ENCODE peak calls at places on chromosome 4, in five cellular contexts. One of them, this sample, is unnamed.
A peak's percentile ranks its signal among the peaks of the same experiment; 100 is the strongest.

GRCh38 chr4:54185380-54185779 is 43.7 kb upstream of the PDGFRA start:
- DNase-seq in HCT116: peak; percentile 13
- DNase-seq in endothelial cell of umbilical vein: no peak
- DNase-seq in H1: no peak
- DNase-seq in fibroblast of lung: no peak
- DNase-seq in this sample: no peak

GRCh38 chr4:25320374-25321172 is 8.0 kb downstream of the ZCCHC4 start:
- DNase-seq in HCT116: no peak
- DNase-seq in endothelial cell of umbilical vein: no peak
- DNase-seq in H1: no peak
- DNase-seq in fibroblast of lung: peak; percentile 96
- DNase-seq in this sample: peak; percentile 64

GRCh38 chr4:25069014-25069413 is 38.3 kb upstream of the LGI2 start:
- DNase-seq in HCT116: no peak
- DNase-seq in endothelial cell of umbilical vein: no peak
- DNase-seq in H1: no peak
- DNase-seq in fibroblast of lung: no peak
- DNase-seq in this sample: no peak

GRCh38 chr4:170030121-170030520 is 3.9 kb upstream of the MFAP3L start:
- DNase-seq in HCT116: no peak
- DNase-seq in endothelial cell of umbilical vein: no peak
- DNase-seq in H1: no peak
- DNase-seq in fibroblast of lung: no peak
- DNase-seq in this sample: no peak

GRCh38 chr4:73735231-73735630 is 5.1 kb upstream of the CXCL8 start:
- DNase-seq in HCT116: no peak
- DNase-seq in endothelial cell of umbilical vein: peak; percentile 90
- DNase-seq in H1: no peak
- DNase-seq in fibroblast of lung: peak; percentile 78
- DNase-seq in this sample: peak; percentile 44

GRCh38 chr4:105146286-105147219 is at the start of gene TET2:
- DNase-seq in HCT116: peak; percentile 68
- DNase-seq in endothelial cell of umbilical vein: peak; percentile 90
- DNase-seq in H1: no peak
- DNase-seq in fibroblast of lung: peak; percentile 86
- DNase-seq in this sample: peak; percentile 91

GRCh38 chr4:36325916-36326315 is 44.5 kb downstream of the DTHD1 start:
- DNase-seq in HCT116: no peak
- DNase-seq in endothelial cell of umbilical vein: no peak
- DNase-seq in H1: no peak
- DNase-seq in fibroblast of lung: no peak
- DNase-seq in this sample: no peak

GRCh38 chr4:101033986-101034385 is 313.3 kb downstream of the PPP3CA start:
- DNase-seq in HCT116: no peak
- DNase-seq in endothelial cell of umbilical vein: no peak
- DNase-seq in H1: no peak
- DNase-seq in fibroblast of lung: no peak
- DNase-seq in this sample: no peak

GRCh38 chr4:126180642-126181041 is 865.9 kb downstream of the FAT4 start:
- DNase-seq in HCT116: no peak
- DNase-seq in endothelial cell of umbilical vein: no peak
- DNase-seq in H1: no peak
- DNase-seq in fibroblast of lung: no peak
- DNase-seq in this sample: no peak

GRCh38 chr4:2835978-2836377 is 7.7 kb upstream of the ADD1 start:
- DNase-seq in HCT116: no peak
- DNase-seq in endothelial cell of umbilical vein: no peak
- DNase-seq in H1: no peak
- DNase-seq in fibroblast of lung: no peak
- DNase-seq in this sample: no peak

GRCh38 chr4:151540728-151541437 is 131.9 kb downstream of the FHIP1A start:
- DNase-seq in HCT116: peak; percentile 59
- DNase-seq in endothelial cell of umbilical vein: peak; percentile 76
- DNase-seq in H1: no peak
- DNase-seq in fibroblast of lung: peak; percentile 75
- DNase-seq in this sample: peak; percentile 80

GRCh38 chr4:156252300-156253016 is 298.8 kb upstream of the CTSO start:
- DNase-seq in HCT116: no peak
- DNase-seq in endothelial cell of umbilical vein: no peak
- DNase-seq in H1: no peak
- DNase-seq in fibroblast of lung: no peak
- DNase-seq in this sample: no peak

GRCh38 chr4:54719378-54719777 is 61.6 kb downstream of the KIT start:
- DNase-seq in HCT116: no peak
- DNase-seq in endothelial cell of umbilical vein: peak; percentile 13
- DNase-seq in H1: no peak
- DNase-seq in fibroblast of lung: no peak
- DNase-seq in this sample: peak; percentile 3

GRCh38 chr4:121741751-121742150 is 23.2 kb downstream of the SMIM43 start:
- DNase-seq in HCT116: no peak
- DNase-seq in endothelial cell of umbilical vein: no peak
- DNase-seq in H1: no peak
- DNase-seq in fibroblast of lung: peak; percentile 23
- DNase-seq in this sample: no peak

GRCh38 chr4:74056858-74057562 is 18.5 kb upstream of the CXCL3 start:
- DNase-seq in HCT116: peak; percentile 68
- DNase-seq in endothelial cell of umbilical vein: peak; percentile 20
- DNase-seq in H1: no peak
- DNase-seq in fibroblast of lung: peak; percentile 97
- DNase-seq in this sample: peak; percentile 82

GRCh38 chr4:10182446-10183424 is 66.1 kb upstream of the WDR1 start:
- DNase-seq in HCT116: no peak
- DNase-seq in endothelial cell of umbilical vein: no peak
- DNase-seq in H1: no peak
- DNase-seq in fibroblast of lung: no peak
- DNase-seq in this sample: no peak

DNA sequence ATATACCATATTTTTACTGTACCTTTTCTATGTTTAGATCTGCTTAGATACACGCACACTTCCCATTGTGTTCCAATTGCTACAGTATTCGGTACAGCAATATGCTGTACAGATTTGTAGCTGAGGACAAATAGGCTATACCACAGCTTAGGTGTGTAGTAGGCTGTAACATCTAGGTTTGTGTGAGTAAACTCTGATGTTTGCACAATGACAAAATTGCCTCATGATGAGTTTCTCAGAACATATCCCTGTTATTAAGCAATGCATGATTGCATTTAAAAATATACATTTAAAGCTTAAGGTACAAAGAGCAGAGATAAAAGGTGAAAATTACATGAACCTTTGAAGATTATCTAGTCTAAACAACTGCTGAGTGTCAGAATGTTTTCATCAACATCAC is 181.7 kb downstream of the ADGRA3 start:
- DNase-seq in HCT116: no peak
- DNase-seq in endothelial cell of umbilical vein: no peak
- DNase-seq in H1: no peak
- DNase-seq in fibroblast of lung: no peak
- DNase-seq in this sample: no peak
- H3K9ac ChIP-seq in HCT116: no peak overlapping the region
- H3K9ac ChIP-seq in endothelial cell of umbilical vein: no peak overlapping the region
- H3K9ac ChIP-seq in H1: no peak overlapping the region
- H3K9ac ChIP-seq in fibroblast of lung: no peak overlapping the region
- H3K9ac ChIP-seq in this sample: no peak overlapping the region

GRCh38 chr4:76950846-76951321 is 1.3 kb downstream of the SEPTIN11 start:
- DNase-seq in HCT116: no peak
- DNase-seq in endothelial cell of umbilical vein: peak; percentile 48
- DNase-seq in H1: no peak
- DNase-seq in fibroblast of lung: peak; percentile 62
- DNase-seq in this sample: no peak

GRCh38 chr4:76952631-76953587 is 3.4 kb downstream of the SEPTIN11 start:
- DNase-seq in HCT116: no peak
- DNase-seq in endothelial cell of umbilical vein: no peak
- DNase-seq in H1: no peak
- DNase-seq in fibroblast of lung: no peak
- DNase-seq in this sample: peak; percentile 51

GRCh38 chr4:76951333-76952033 is 1.9 kb downstream of the SEPTIN11 start:
- DNase-seq in HCT116: no peak
- DNase-seq in endothelial cell of umbilical vein: peak; percentile 11
- DNase-seq in H1: no peak
- DNase-seq in fibroblast of lung: peak; percentile 54
- DNase-seq in this sample: peak; percentile 49

GRCh38 chr4:76950052-76950845 is 697 bp downstream of the SEPTIN11 start:
- DNase-seq in HCT116: no peak
- DNase-seq in endothelial cell of umbilical vein: peak; percentile 45
- DNase-seq in H1: no peak
- DNase-seq in fibroblast of lung: peak; percentile 60
- DNase-seq in this sample: peak; percentile 73

GRCh38 chr4:76952071-76952470 is 2.5 kb downstream of the SEPTIN11 start:
- DNase-seq in HCT116: no peak
- DNase-seq in endothelial cell of umbilical vein: no peak
- DNase-seq in H1: no peak
- DNase-seq in fibroblast of lung: no peak
- DNase-seq in this sample: no peak
- H3K4me3 ChIP-seq in HCT116: no peak overlapping the region
- H3K4me3 ChIP-seq in endothelial cell of umbilical vein: no peak overlapping the region
- H3K4me3 ChIP-seq in H1: peak overlapping the region; percentile 81
- H3K4me3 ChIP-seq in fibroblast of lung: peak overlapping the region; percentile 91
- H3K4me3 ChIP-seq in this sample: peak overlapping the region; percentile 89

GRCh38 chr4:177446571-177446970 is 4.3 kb upstream of the AGA start:
- DNase-seq in HCT116: no peak
- DNase-seq in endothelial cell of umbilical vein: no peak
- DNase-seq in H1: no peak
- DNase-seq in fibroblast of lung: no peak
- DNase-seq in this sample: no peak

GRCh38 chr4:177441803-177442622 is at the start of gene AGA:
- DNase-seq in HCT116: peak; percentile 86
- DNase-seq in endothelial cell of umbilical vein: peak; percentile 94
- DNase-seq in H1: peak; percentile 78
- DNase-seq in fibroblast of lung: peak; percentile 96
- DNase-seq in this sample: peak; percentile 99

GRCh38 chr4:177447417-177448004 is 5.3 kb upstream of the AGA start:
- DNase-seq in HCT116: no peak
- DNase-seq in endothelial cell of umbilical vein: no peak
- DNase-seq in H1: no peak
- DNase-seq in fibroblast of lung: no peak
- DNase-seq in this sample: no peak

GRCh38 chr4:177442623-177443155 is 452 bp upstream of the AGA start:
- DNase-seq in HCT116: no peak
- DNase-seq in endothelial cell of umbilical vein: no peak
- DNase-seq in H1: no peak
- DNase-seq in fibroblast of lung: no peak
- DNase-seq in this sample: peak; percentile 23

DNA sequence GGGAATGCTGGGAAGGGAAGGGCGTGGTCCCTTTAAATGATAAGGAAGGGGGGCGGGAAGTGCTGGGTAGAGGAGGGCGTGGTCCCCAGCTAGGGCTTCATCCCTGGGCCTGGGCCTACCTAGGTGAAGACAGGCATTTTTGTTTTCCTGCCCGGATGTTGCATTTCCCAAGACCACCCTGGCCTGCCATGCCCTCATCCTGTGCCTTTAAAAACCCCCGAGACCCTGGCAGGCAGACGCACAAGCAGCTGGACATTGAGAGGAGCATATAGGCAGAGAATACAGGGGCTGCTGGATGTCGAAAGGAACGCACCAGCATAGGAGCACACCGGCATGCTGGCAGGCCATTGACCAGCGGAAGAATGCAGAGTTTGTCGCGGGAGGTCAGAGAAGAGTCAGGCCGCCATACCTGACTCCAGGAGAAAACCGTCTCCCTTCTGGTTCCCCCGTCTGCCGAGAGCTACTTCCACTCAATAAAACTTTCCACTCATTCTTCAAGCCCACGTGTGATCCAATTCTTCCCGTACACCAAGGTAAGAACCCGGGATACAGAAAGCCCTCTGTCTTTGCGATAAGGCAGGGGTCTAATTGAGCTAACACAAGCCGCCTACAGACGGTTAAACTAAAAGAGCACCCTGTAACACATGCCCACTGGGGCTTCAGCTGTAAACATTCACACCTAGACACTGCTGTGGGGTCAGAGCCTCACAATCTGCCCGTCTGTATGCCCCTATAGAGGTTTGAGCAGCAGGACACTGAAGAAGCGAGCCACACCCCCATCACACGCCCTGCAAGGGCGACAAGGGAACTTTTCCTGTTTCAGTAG is 2.9 kb upstream of the AGA start:
- DNase-seq in HCT116: no peak
- DNase-seq in endothelial cell of umbilical vein: no peak
- DNase-seq in H1: peak; percentile 63
- DNase-seq in fibroblast of lung: no peak
- DNase-seq in this sample: no peak
- H3K36me3 ChIP-seq in HCT116: no peaks in the 10 kb centered on the region
- H3K36me3 ChIP-seq in endothelial cell of umbilical vein: no peaks in the 10 kb centered on the region
- H3K36me3 ChIP-seq in H1: no peaks in the 10 kb centered on the region
- H3K36me3 ChIP-seq in fibroblast of lung: no peaks in the 10 kb centered on the region
- H3K36me3 ChIP-seq in this sample: no peaks in the 10 kb centered on the region

GRCh38 chr4:150139297-150139696 is 61.1 kb downstream of the DCLK2 start:
- DNase-seq in HCT116: no peak
- DNase-seq in endothelial cell of umbilical vein: no peak
- DNase-seq in H1: no peak
- DNase-seq in fibroblast of lung: no peak
- DNase-seq in this sample: no peak

GRCh38 chr4:150135134-150135773 is 57.0 kb downstream of the DCLK2 start:
- DNase-seq in HCT116: no peak
- DNase-seq in endothelial cell of umbilical vein: no peak
- DNase-seq in H1: no peak
- DNase-seq in fibroblast of lung: peak; percentile 37
- DNase-seq in this sample: no peak

GRCh38 chr4:150136036-150136435 is 57.8 kb downstream of the DCLK2 start:
- DNase-seq in HCT116: no peak
- DNase-seq in endothelial cell of umbilical vein: peak; percentile 42
- DNase-seq in H1: no peak
- DNase-seq in fibroblast of lung: peak; percentile 28
- DNase-seq in this sample: no peak

GRCh38 chr4:150133605-150134004 is 55.4 kb downstream of the DCLK2 start:
- DNase-seq in HCT116: no peak
- DNase-seq in endothelial cell of umbilical vein: no peak
- DNase-seq in H1: no peak
- DNase-seq in fibroblast of lung: peak; percentile 32
- DNase-seq in this sample: no peak

DNA sequence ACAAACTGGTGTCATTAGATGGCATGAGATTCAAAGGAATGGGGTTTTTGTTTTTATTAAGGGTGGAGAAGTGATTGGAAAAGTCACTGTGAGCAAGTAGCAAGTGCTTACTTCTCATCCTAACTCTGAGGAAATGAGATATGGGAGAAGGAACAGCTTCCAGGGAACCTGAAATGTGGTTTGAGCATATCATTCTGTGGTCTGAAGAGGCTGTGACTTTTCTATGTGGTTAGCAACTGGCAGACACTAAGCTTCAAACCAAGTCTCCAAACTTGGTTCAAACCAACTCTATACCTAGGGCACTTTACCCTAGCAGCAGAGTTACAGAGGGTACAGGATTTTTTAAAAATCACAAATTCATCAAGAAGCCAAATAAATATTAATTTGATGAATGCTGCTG is 58.2 kb downstream of the DCLK2 start:
- DNase-seq in HCT116: no peak
- DNase-seq in endothelial cell of umbilical vein: no peak
- DNase-seq in H1: no peak
- DNase-seq in fibroblast of lung: peak; percentile 47
- DNase-seq in this sample: no peak
- H3K9ac ChIP-seq in HCT116: no peak overlapping the region
- H3K9ac ChIP-seq in endothelial cell of umbilical vein: no peak overlapping the region
- H3K9ac ChIP-seq in H1: no peak overlapping the region
- H3K9ac ChIP-seq in fibroblast of lung: no peak overlapping the region
- H3K9ac ChIP-seq in this sample: no peak overlapping the region

DNA sequence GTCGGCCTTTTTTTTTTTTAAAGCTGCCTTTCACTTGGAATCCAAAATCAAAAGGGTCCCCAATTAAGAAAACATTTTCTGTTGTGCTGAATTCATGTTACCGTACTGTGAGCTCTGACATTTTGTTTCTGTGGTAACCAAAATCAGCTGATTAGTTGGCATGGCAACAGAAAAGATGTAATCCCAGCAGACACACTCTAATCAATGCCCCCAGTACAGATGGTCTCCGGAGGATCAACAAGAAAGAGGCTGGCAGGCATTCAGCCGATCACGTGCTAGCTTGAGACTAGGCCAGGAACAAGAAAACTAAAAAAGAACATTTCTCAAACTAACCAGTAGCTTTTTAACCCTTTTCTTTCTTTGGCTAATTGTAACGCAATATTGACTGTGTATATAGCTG is 306.6 kb downstream of the LDB2 start:
- DNase-seq in HCT116: no peak
- DNase-seq in endothelial cell of umbilical vein: no peak
- DNase-seq in H1: no peak
- DNase-seq in fibroblast of lung: peak; percentile 71
- DNase-seq in this sample: no peak
- H3K4me3 ChIP-seq in HCT116: no peak overlapping the region
- H3K4me3 ChIP-seq in endothelial cell of umbilical vein: no peak overlapping the region
- H3K4me3 ChIP-seq in H1: no peak overlapping the region
- H3K4me3 ChIP-seq in fibroblast of lung: no peak overlapping the region
- H3K4me3 ChIP-seq in this sample: no peak overlapping the region